ENCODE peak calls at places on chromosomes 4 and X, in seven cellular contexts. One of them, this sample, is unnamed.
A peak's percentile ranks its signal among the peaks of the same experiment; 100 is the strongest.

GRCh38 chrX:115901241-115901640 is 269.3 kb upstream of the AGTR2 start:
- DNase-seq in uterus: no peak
- DNase-seq in endodermal cell: no peak
- DNase-seq in ascending aorta: no peak
- DNase-seq in CD8-positive, alpha-beta memory T cell: no peak
- DNase-seq in neural progenitor cell: no peak
- DNase-seq in tibial nerve: no peak
- DNase-seq in this sample: no peak

GRCh38 chr4:7295917-7296660 is 103.8 kb downstream of the SORCS2 start:
- DNase-seq in uterus: peak; percentile 42
- DNase-seq in endodermal cell: peak; percentile 71
- DNase-seq in ascending aorta: no peak
- DNase-seq in CD8-positive, alpha-beta memory T cell: no peak
- DNase-seq in neural progenitor cell: no peak
- DNase-seq in tibial nerve: peak; percentile 61
- DNase-seq in this sample: peak; percentile 22

GRCh38 chr4:34365891-34366290 is 1878.4 kb downstream of the ARAP2 start:
- DNase-seq in uterus: no peak
- DNase-seq in endodermal cell: no peak
- DNase-seq in ascending aorta: no peak
- DNase-seq in CD8-positive, alpha-beta memory T cell: no peak
- DNase-seq in neural progenitor cell: no peak
- DNase-seq in tibial nerve: no peak
- DNase-seq in this sample: no peak

GRCh38 chrX:136754641-136755040 is 26.1 kb downstream of the ARHGEF6 start:
- DNase-seq in uterus: no peak
- DNase-seq in endodermal cell: peak; percentile 54
- DNase-seq in ascending aorta: no peak
- DNase-seq in CD8-positive, alpha-beta memory T cell: peak; percentile 36
- DNase-seq in neural progenitor cell: peak; percentile 8
- DNase-seq in tibial nerve: no peak
- DNase-seq in this sample: peak; percentile 50

GRCh38 chrX:31209005-31209612 is 137.3 kb upstream of the FTHL17 start:
- DNase-seq in uterus: no peak
- DNase-seq in endodermal cell: no peak
- DNase-seq in ascending aorta: no peak
- DNase-seq in CD8-positive, alpha-beta memory T cell: no peak
- DNase-seq in neural progenitor cell: no peak
- DNase-seq in tibial nerve: no peak
- DNase-seq in this sample: no peak

GRCh38 chr4:24582235-24582863 is 2.0 kb downstream of the DHX15 start:
- DNase-seq in uterus: no peak
- DNase-seq in endodermal cell: no peak
- DNase-seq in ascending aorta: no peak
- DNase-seq in CD8-positive, alpha-beta memory T cell: no peak
- DNase-seq in neural progenitor cell: peak; percentile 37
- DNase-seq in tibial nerve: no peak
- DNase-seq in this sample: no peak

GRCh38 chrX:129769467-129770154 is 10.1 kb upstream of the SASH3 start:
- DNase-seq in uterus: no peak
- DNase-seq in endodermal cell: no peak
- DNase-seq in ascending aorta: no peak
- DNase-seq in CD8-positive, alpha-beta memory T cell: peak; percentile 77
- DNase-seq in neural progenitor cell: peak; percentile 11
- DNase-seq in tibial nerve: no peak
- DNase-seq in this sample: no peak

GRCh38 chrX:15758140-15758539 is 20.1 kb downstream of the CA5B start:
- DNase-seq in uterus: no peak
- DNase-seq in endodermal cell: no peak
- DNase-seq in ascending aorta: no peak
- DNase-seq in CD8-positive, alpha-beta memory T cell: peak; percentile 48
- DNase-seq in neural progenitor cell: no peak
- DNase-seq in tibial nerve: no peak
- DNase-seq in this sample: no peak

GRCh38 chrX:6053126-6053625 is 175.5 kb downstream of the NLGN4X start:
- DNase-seq in uterus: no peak
- DNase-seq in endodermal cell: no peak
- DNase-seq in ascending aorta: no peak
- DNase-seq in CD8-positive, alpha-beta memory T cell: no peak
- DNase-seq in neural progenitor cell: no peak
- DNase-seq in tibial nerve: no peak
- DNase-seq in this sample: no peak

GRCh38 chrX:11666180-11666579 is 460 bp upstream of the ARHGAP6 start:
- DNase-seq in uterus: peak; percentile 44
- DNase-seq in endodermal cell: peak; percentile 70
- DNase-seq in ascending aorta: no peak
- DNase-seq in CD8-positive, alpha-beta memory T cell: no peak
- DNase-seq in neural progenitor cell: peak; percentile 59
- DNase-seq in tibial nerve: no peak
- DNase-seq in this sample: no peak

GRCh38 chr4:133839326-133839725 is 362.3 kb downstream of the PABPC4L start:
- DNase-seq in uterus: no peak
- DNase-seq in endodermal cell: no peak
- DNase-seq in ascending aorta: no peak
- DNase-seq in CD8-positive, alpha-beta memory T cell: no peak
- DNase-seq in neural progenitor cell: no peak
- DNase-seq in tibial nerve: no peak
- DNase-seq in this sample: no peak

GRCh38 chr4:151540728-151541437 is 131.9 kb downstream of the FHIP1A start:
- DNase-seq in uterus: peak; percentile 87
- DNase-seq in endodermal cell: no peak
- DNase-seq in ascending aorta: no peak
- DNase-seq in CD8-positive, alpha-beta memory T cell: no peak
- DNase-seq in neural progenitor cell: no peak
- DNase-seq in tibial nerve: no peak
- DNase-seq in this sample: no peak

GRCh38 chr4:104879367-104879766 is 267.3 kb upstream of the TET2 start:
- DNase-seq in uterus: no peak
- DNase-seq in endodermal cell: no peak
- DNase-seq in ascending aorta: no peak
- DNase-seq in CD8-positive, alpha-beta memory T cell: no peak
- DNase-seq in neural progenitor cell: no peak
- DNase-seq in tibial nerve: no peak
- DNase-seq in this sample: no peak

GRCh38 chrX:155334486-155335316 is at the start of gene CLIC2:
- DNase-seq in uterus: peak; percentile 54
- DNase-seq in endodermal cell: no peak
- DNase-seq in ascending aorta: no peak
- DNase-seq in CD8-positive, alpha-beta memory T cell: no peak
- DNase-seq in neural progenitor cell: no peak
- DNase-seq in tibial nerve: peak; percentile 9
- DNase-seq in this sample: peak; percentile 40

GRCh38 chrX:103685396-103685795 is 1.1 kb downstream of the MORF4L2 start:
- DNase-seq in uterus: no peak
- DNase-seq in endodermal cell: no peak
- DNase-seq in ascending aorta: no peak
- DNase-seq in CD8-positive, alpha-beta memory T cell: no peak
- DNase-seq in neural progenitor cell: no peak
- DNase-seq in tibial nerve: no peak
- DNase-seq in this sample: no peak

GRCh38 chrX:109619816-109620215 is 5.2 kb downstream of the KCNE5 start:
- DNase-seq in uterus: no peak
- DNase-seq in endodermal cell: no peak
- DNase-seq in ascending aorta: no peak
- DNase-seq in CD8-positive, alpha-beta memory T cell: no peak
- DNase-seq in neural progenitor cell: no peak
- DNase-seq in tibial nerve: no peak
- DNase-seq in this sample: no peak

GRCh38 chr4:172656055-172656454 is 512.6 kb upstream of the GALNT7 start:
- DNase-seq in uterus: no peak
- DNase-seq in endodermal cell: no peak
- DNase-seq in ascending aorta: no peak
- DNase-seq in CD8-positive, alpha-beta memory T cell: no peak
- DNase-seq in neural progenitor cell: no peak
- DNase-seq in tibial nerve: no peak
- DNase-seq in this sample: no peak

GRCh38 chr4:182015893-182016292 is 227.3 kb upstream of the TENM3 start:
- DNase-seq in uterus: no peak
- DNase-seq in endodermal cell: no peak
- DNase-seq in ascending aorta: no peak
- DNase-seq in CD8-positive, alpha-beta memory T cell: no peak
- DNase-seq in neural progenitor cell: no peak
- DNase-seq in tibial nerve: no peak
- DNase-seq in this sample: no peak

GRCh38 chrX:72094894-72095293 is 36.8 kb downstream of the RTL5 start:
- DNase-seq in uterus: no peak
- DNase-seq in endodermal cell: peak; percentile 69
- DNase-seq in ascending aorta: no peak
- DNase-seq in CD8-positive, alpha-beta memory T cell: no peak
- DNase-seq in neural progenitor cell: peak; percentile 21
- DNase-seq in tibial nerve: no peak
- DNase-seq in this sample: peak; percentile 72

GRCh38 chr4:182577411-182577810 is 334.2 kb downstream of the TENM3 start:
- DNase-seq in uterus: no peak
- DNase-seq in endodermal cell: no peak
- DNase-seq in ascending aorta: no peak
- DNase-seq in CD8-positive, alpha-beta memory T cell: no peak
- DNase-seq in neural progenitor cell: no peak
- DNase-seq in tibial nerve: no peak
- DNase-seq in this sample: no peak

GRCh38 chr4:120049732-120050494 is 16.7 kb downstream of the MAD2L1 start:
- DNase-seq in uterus: peak; percentile 82
- DNase-seq in endodermal cell: peak; percentile 95
- DNase-seq in ascending aorta: peak; percentile 23
- DNase-seq in CD8-positive, alpha-beta memory T cell: peak; percentile 64
- DNase-seq in neural progenitor cell: peak; percentile 76
- DNase-seq in tibial nerve: peak; percentile 99
- DNase-seq in this sample: peak; percentile 87

GRCh38 chrX:44432641-44433040 is 89.2 kb upstream of the EFHC2 start:
- DNase-seq in uterus: no peak
- DNase-seq in endodermal cell: no peak
- DNase-seq in ascending aorta: no peak
- DNase-seq in CD8-positive, alpha-beta memory T cell: no peak
- DNase-seq in neural progenitor cell: no peak
- DNase-seq in tibial nerve: no peak
- DNase-seq in this sample: peak; percentile 3
- H3K4me1 ChIP-seq in uterus: no peaks in the 10 kb centered on the region
- H3K4me1 ChIP-seq in endodermal cell: no peaks in the 10 kb centered on the region
- H3K4me1 ChIP-seq in ascending aorta: no peaks in the 10 kb centered on the region
- H3K4me1 ChIP-seq in CD8-positive, alpha-beta memory T cell: no peaks in the 10 kb centered on the region
- H3K4me1 ChIP-seq in neural progenitor cell: no peaks in the 10 kb centered on the region
- H3K4me1 ChIP-seq in tibial nerve: no peaks in the 10 kb centered on the region
- H3K4me1 ChIP-seq in this sample: no peaks in the 10 kb centered on the region

GRCh38 chrX:118717703-118718391 is 9.6 kb upstream of the IL13RA1 start:
- DNase-seq in uterus: no peak
- DNase-seq in endodermal cell: no peak
- DNase-seq in ascending aorta: no peak
- DNase-seq in CD8-positive, alpha-beta memory T cell: no peak
- DNase-seq in neural progenitor cell: no peak
- DNase-seq in tibial nerve: no peak
- DNase-seq in this sample: no peak

GRCh38 chrX:118723376-118723775 is 4.0 kb upstream of the IL13RA1 start:
- DNase-seq in uterus: no peak
- DNase-seq in endodermal cell: no peak
- DNase-seq in ascending aorta: no peak
- DNase-seq in CD8-positive, alpha-beta memory T cell: no peak
- DNase-seq in neural progenitor cell: no peak
- DNase-seq in tibial nerve: no peak
- DNase-seq in this sample: no peak

GRCh38 chrX:118724352-118724751 is 3.1 kb upstream of the IL13RA1 start:
- DNase-seq in uterus: no peak
- DNase-seq in endodermal cell: no peak
- DNase-seq in ascending aorta: no peak
- DNase-seq in CD8-positive, alpha-beta memory T cell: no peak
- DNase-seq in neural progenitor cell: no peak
- DNase-seq in tibial nerve: no peak
- DNase-seq in this sample: no peak

GRCh38 chrX:118718737-118719136 is 8.7 kb upstream of the IL13RA1 start:
- DNase-seq in uterus: no peak
- DNase-seq in endodermal cell: no peak
- DNase-seq in ascending aorta: no peak
- DNase-seq in CD8-positive, alpha-beta memory T cell: no peak
- DNase-seq in neural progenitor cell: no peak
- DNase-seq in tibial nerve: no peak
- DNase-seq in this sample: no peak

GRCh38 chrX:118720058-118720707 is 7.2 kb upstream of the IL13RA1 start:
- DNase-seq in uterus: no peak
- DNase-seq in endodermal cell: no peak
- DNase-seq in ascending aorta: no peak
- DNase-seq in CD8-positive, alpha-beta memory T cell: no peak
- DNase-seq in neural progenitor cell: no peak
- DNase-seq in tibial nerve: no peak
- DNase-seq in this sample: no peak
- H3K4me1 ChIP-seq in uterus: no peaks in the 10 kb centered on the region
- H3K4me1 ChIP-seq in endodermal cell: no peaks in the 10 kb centered on the region
- H3K4me1 ChIP-seq in ascending aorta: no peaks in the 10 kb centered on the region
- H3K4me1 ChIP-seq in CD8-positive, alpha-beta memory T cell: no peaks in the 10 kb centered on the region
- H3K4me1 ChIP-seq in neural progenitor cell: no peaks in the 10 kb centered on the region
- H3K4me1 ChIP-seq in tibial nerve: peaks cover 7% of the 10 kb centered on the region
- H3K4me1 ChIP-seq in this sample: no peaks in the 10 kb centered on the region

DNA sequence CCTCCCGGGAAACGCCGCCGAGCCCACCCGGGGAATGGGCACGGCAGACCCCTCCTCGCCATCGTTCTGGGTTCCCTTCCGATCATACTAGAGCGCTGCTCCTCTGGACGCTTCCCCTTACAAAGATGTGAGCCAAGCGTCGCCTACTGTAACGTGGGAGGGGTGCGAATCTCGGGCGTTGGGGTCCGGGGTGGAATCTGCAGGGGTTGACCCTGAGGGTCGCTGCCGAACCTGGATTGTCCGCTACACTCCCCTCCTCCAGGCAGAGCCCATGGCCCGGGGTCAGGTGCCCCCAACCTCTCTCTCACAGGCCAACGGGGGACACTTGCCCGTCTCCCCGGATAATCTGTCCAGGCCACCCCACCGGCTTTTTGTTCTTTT is 13.8 kb downstream of the BCOR start:
- DNase-seq in uterus: no peak
- DNase-seq in endodermal cell: no peak
- DNase-seq in ascending aorta: no peak
- DNase-seq in CD8-positive, alpha-beta memory T cell: no peak
- DNase-seq in neural progenitor cell: no peak
- DNase-seq in tibial nerve: no peak
- DNase-seq in this sample: no peak
- H3K4me1 ChIP-seq in uterus: no peaks in the 10 kb centered on the region
- H3K4me1 ChIP-seq in endodermal cell: peaks cover 11% of the 10 kb centered on the region
- H3K4me1 ChIP-seq in ascending aorta: no peaks in the 10 kb centered on the region
- H3K4me1 ChIP-seq in CD8-positive, alpha-beta memory T cell: peaks cover 42% of the 10 kb centered on the region
- H3K4me1 ChIP-seq in neural progenitor cell: peaks cover 84% of the 10 kb centered on the region
- H3K4me1 ChIP-seq in tibial nerve: peaks cover 82% of the 10 kb centered on the region
- H3K4me1 ChIP-seq in this sample: peaks cover 48% of the 10 kb centered on the region

DNA sequence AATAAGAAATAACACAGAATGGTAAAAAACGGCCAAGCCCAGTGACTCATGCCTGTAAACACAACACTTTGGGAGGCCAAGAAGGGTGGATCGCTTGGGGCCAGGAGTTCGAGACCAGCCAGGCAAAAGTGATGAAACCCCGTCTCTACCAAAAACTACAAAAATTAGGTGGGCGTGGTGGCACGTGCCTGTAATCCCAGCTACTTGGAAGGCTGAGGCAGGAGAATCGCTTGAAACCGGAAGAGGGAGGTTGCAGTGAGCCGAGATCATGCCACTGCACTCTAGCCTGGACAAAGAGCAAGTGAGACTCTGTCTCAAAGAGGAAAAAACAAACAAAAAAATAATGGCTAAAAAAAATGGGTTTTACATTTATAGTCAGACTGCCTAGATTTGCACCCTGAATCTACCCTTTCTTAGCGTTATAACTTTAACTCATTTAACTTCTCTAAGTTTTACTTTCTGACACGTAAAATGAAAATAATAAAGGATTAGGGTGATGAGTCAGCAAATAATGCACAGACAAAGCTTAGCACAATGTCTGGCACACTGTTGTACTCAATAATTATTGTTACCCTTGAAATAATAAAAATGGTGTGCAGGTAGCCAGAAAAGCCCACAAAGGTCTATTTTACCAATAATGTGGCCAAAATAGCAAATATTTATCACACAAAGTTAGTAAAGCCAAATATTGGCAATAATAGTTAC is 55.0 kb downstream of the ATP11C start:
- DNase-seq in uterus: no peak
- DNase-seq in endodermal cell: no peak
- DNase-seq in ascending aorta: no peak
- DNase-seq in CD8-positive, alpha-beta memory T cell: no peak
- DNase-seq in neural progenitor cell: no peak
- DNase-seq in tibial nerve: no peak
- DNase-seq in this sample: no peak
- H3K4me1 ChIP-seq in uterus: no peaks in the 10 kb centered on the region
- H3K4me1 ChIP-seq in endodermal cell: no peaks in the 10 kb centered on the region
- H3K4me1 ChIP-seq in ascending aorta: no peaks in the 10 kb centered on the region
- H3K4me1 ChIP-seq in CD8-positive, alpha-beta memory T cell: no peaks in the 10 kb centered on the region
- H3K4me1 ChIP-seq in neural progenitor cell: no peaks in the 10 kb centered on the region
- H3K4me1 ChIP-seq in tibial nerve: peaks cover 8% of the 10 kb centered on the region
- H3K4me1 ChIP-seq in this sample: peaks cover 40% of the 10 kb centered on the region